ENCODE peak calls at places on chromosomes 3 and 15, in nine cellular contexts. One of them, this sample, is unnamed.

GRCh38 chr15:43293402-43293801 is 26.7 kb upstream of the TGM5 start:
- DNase-seq in HCT116: no peak
- DNase-seq in hepatocyte: peak
- DNase-seq in GM23248: peak
- DNase-seq in PC-3: no peak
- DNase-seq in SK-N-SH: peak
- DNase-seq in neural progenitor cell: peak
- DNase-seq in OCI-LY7: peak
- DNase-seq in MM.1S: no peak
- DNase-seq in this sample: peak

GRCh38 chr3:111859974-111860859 is 1.2 kb downstream of the PHLDB2 start:
- DNase-seq in MM.1S: peak
- DNase-seq in OCI-LY7: peak
- DNase-seq in HCT116: peak
- DNase-seq in GM23248: peak
- DNase-seq in hepatocyte: peak
- DNase-seq in SK-N-SH: peak
- DNase-seq in neural progenitor cell: peak
- DNase-seq in PC-3: peak
- DNase-seq in this sample: peak

GRCh38 chr3:37096292-37096691 is 78.1 kb downstream of the LRRFIP2 start:
- DNase-seq in neural progenitor cell: no peak
- DNase-seq in SK-N-SH: no peak
- DNase-seq in GM23248: peak
- DNase-seq in MM.1S: no peak
- DNase-seq in PC-3: peak
- DNase-seq in HCT116: no peak
- DNase-seq in hepatocyte: no peak
- DNase-seq in OCI-LY7: no peak
- DNase-seq in this sample: peak

GRCh38 chr15:27589260-27589659 is 509.9 kb downstream of the OCA2 start:
- DNase-seq in neural progenitor cell: no peak
- DNase-seq in OCI-LY7: no peak
- DNase-seq in hepatocyte: no peak
- DNase-seq in PC-3: no peak
- DNase-seq in SK-N-SH: no peak
- DNase-seq in GM23248: no peak
- DNase-seq in MM.1S: peak
- DNase-seq in HCT116: no peak
- DNase-seq in this sample: no peak

GRCh38 chr3:124853446-124853845 is 33.7 kb downstream of the ITGB5 start:
- DNase-seq in GM23248: no peak
- DNase-seq in HCT116: no peak
- DNase-seq in OCI-LY7: no peak
- DNase-seq in MM.1S: no peak
- DNase-seq in neural progenitor cell: no peak
- DNase-seq in SK-N-SH: no peak
- DNase-seq in PC-3: no peak
- DNase-seq in hepatocyte: no peak
- DNase-seq in this sample: no peak

GRCh38 chr3:55434789-55435188 is 52.3 kb downstream of the WNT5A start:
- DNase-seq in MM.1S: peak
- DNase-seq in hepatocyte: no peak
- DNase-seq in neural progenitor cell: peak
- DNase-seq in OCI-LY7: peak
- DNase-seq in SK-N-SH: peak
- DNase-seq in PC-3: peak
- DNase-seq in HCT116: no peak
- DNase-seq in GM23248: peak
- DNase-seq in this sample: peak

GRCh38 chr3:157285966-157286365 is 126.0 kb upstream of the CCNL1 start:
- DNase-seq in PC-3: no peak
- DNase-seq in SK-N-SH: no peak
- DNase-seq in hepatocyte: no peak
- DNase-seq in OCI-LY7: no peak
- DNase-seq in MM.1S: no peak
- DNase-seq in neural progenitor cell: no peak
- DNase-seq in HCT116: no peak
- DNase-seq in GM23248: peak
- DNase-seq in this sample: no peak

GRCh38 chr3:15206662-15207576 is 873 bp downstream of the CAPN7 start:
- DNase-seq in neural progenitor cell: peak
- DNase-seq in GM23248: peak
- DNase-seq in PC-3: peak
- DNase-seq in HCT116: no peak
- DNase-seq in hepatocyte: peak
- DNase-seq in OCI-LY7: peak
- DNase-seq in SK-N-SH: peak
- DNase-seq in MM.1S: peak
- DNase-seq in this sample: peak

GRCh38 chr3:64520334-64520733 is 167.5 kb downstream of the ADAMTS9 start:
- DNase-seq in neural progenitor cell: no peak
- DNase-seq in PC-3: no peak
- DNase-seq in SK-N-SH: no peak
- DNase-seq in OCI-LY7: no peak
- DNase-seq in GM23248: no peak
- DNase-seq in hepatocyte: no peak
- DNase-seq in MM.1S: no peak
- DNase-seq in HCT116: no peak
- DNase-seq in this sample: no peak

GRCh38 chr3:42658091-42658770 is 4.7 kb downstream of the ZBTB47 start:
- DNase-seq in GM23248: no peak
- DNase-seq in hepatocyte: no peak
- DNase-seq in neural progenitor cell: no peak
- DNase-seq in SK-N-SH: no peak
- DNase-seq in PC-3: no peak
- DNase-seq in HCT116: no peak
- DNase-seq in OCI-LY7: no peak
- DNase-seq in MM.1S: no peak
- DNase-seq in this sample: no peak

GRCh38 chr3:30112904-30113484 is 493.4 kb upstream of the TGFBR2 start:
- DNase-seq in neural progenitor cell: peak
- DNase-seq in PC-3: peak
- DNase-seq in OCI-LY7: peak
- DNase-seq in SK-N-SH: no peak
- DNase-seq in HCT116: peak
- DNase-seq in MM.1S: peak
- DNase-seq in hepatocyte: peak
- DNase-seq in GM23248: peak
- DNase-seq in this sample: peak

GRCh38 chr3:126347543-126348161 is 9.6 kb downstream of the KLF15 start:
- DNase-seq in OCI-LY7: no peak
- DNase-seq in hepatocyte: no peak
- DNase-seq in HCT116: no peak
- DNase-seq in PC-3: no peak
- DNase-seq in MM.1S: peak
- DNase-seq in neural progenitor cell: no peak
- DNase-seq in SK-N-SH: no peak
- DNase-seq in GM23248: no peak
- DNase-seq in this sample: no peak

GRCh38 chr15:31439328-31439727 is 112.7 kb downstream of the KLF13 start:
- DNase-seq in MM.1S: peak
- DNase-seq in neural progenitor cell: peak
- DNase-seq in HCT116: peak
- DNase-seq in GM23248: no peak
- DNase-seq in SK-N-SH: no peak
- DNase-seq in hepatocyte: no peak
- DNase-seq in OCI-LY7: peak
- DNase-seq in PC-3: peak
- DNase-seq in this sample: peak

GRCh38 chr3:119808843-119809242 is 26.9 kb downstream of the NR1I2 start:
- DNase-seq in GM23248: no peak
- DNase-seq in MM.1S: no peak
- DNase-seq in HCT116: no peak
- DNase-seq in SK-N-SH: no peak
- DNase-seq in neural progenitor cell: no peak
- DNase-seq in PC-3: no peak
- DNase-seq in OCI-LY7: no peak
- DNase-seq in hepatocyte: no peak
- DNase-seq in this sample: no peak

GRCh38 chr3:31858439-31858838 is 122.6 kb downstream of the OSBPL10 start:
- DNase-seq in neural progenitor cell: no peak
- DNase-seq in SK-N-SH: no peak
- DNase-seq in HCT116: no peak
- DNase-seq in GM23248: no peak
- DNase-seq in OCI-LY7: peak
- DNase-seq in hepatocyte: no peak
- DNase-seq in PC-3: peak
- DNase-seq in MM.1S: peak
- DNase-seq in this sample: no peak

GRCh38 chr3:118772036-118773030 is 262.3 kb downstream of the IGSF11 start:
- DNase-seq in PC-3: peak
- DNase-seq in HCT116: no peak
- DNase-seq in OCI-LY7: no peak
- DNase-seq in neural progenitor cell: peak
- DNase-seq in SK-N-SH: no peak
- DNase-seq in GM23248: no peak
- DNase-seq in hepatocyte: peak
- DNase-seq in MM.1S: no peak
- DNase-seq in this sample: peak

GRCh38 chr3:58998476-58999117 is 51.2 kb downstream of the CFAP20DC start:
- DNase-seq in HCT116: peak
- DNase-seq in PC-3: peak
- DNase-seq in OCI-LY7: no peak
- DNase-seq in SK-N-SH: peak
- DNase-seq in hepatocyte: peak
- DNase-seq in neural progenitor cell: no peak
- DNase-seq in GM23248: peak
- DNase-seq in MM.1S: no peak
- DNase-seq in this sample: no peak

GRCh38 chr3:53258600-53259426 is 3.0 kb upstream of the TKT start:
- DNase-seq in MM.1S: no peak
- DNase-seq in PC-3: no peak
- DNase-seq in HCT116: no peak
- DNase-seq in SK-N-SH: no peak
- DNase-seq in hepatocyte: no peak
- DNase-seq in OCI-LY7: no peak
- DNase-seq in GM23248: no peak
- DNase-seq in neural progenitor cell: peak
- DNase-seq in this sample: peak

DNA sequence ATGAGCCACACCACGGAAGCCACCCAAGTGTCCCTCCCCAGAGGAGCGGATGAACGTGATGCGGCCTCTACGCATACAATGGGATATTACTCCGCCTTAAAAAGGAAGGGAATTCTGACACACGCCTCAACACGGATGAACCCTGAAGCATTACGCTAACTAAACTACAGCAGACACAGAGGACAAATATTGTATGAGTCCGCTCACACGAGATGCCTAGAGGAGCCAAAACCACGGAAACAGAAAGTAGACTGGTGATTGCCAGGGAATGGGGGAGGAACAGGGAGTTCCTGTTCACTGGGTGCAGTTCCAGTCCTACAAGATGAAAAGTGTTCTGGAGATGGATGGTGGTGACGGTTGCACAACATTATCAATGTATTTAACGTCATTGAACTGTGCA is 32.7 kb downstream of the SRGAP3 start:
- DNase-seq in OCI-LY7: no peak
- DNase-seq in SK-N-SH: no peak
- DNase-seq in MM.1S: no peak
- DNase-seq in HCT116: no peak
- DNase-seq in PC-3: peak
- DNase-seq in hepatocyte: no peak
- DNase-seq in GM23248: peak
- DNase-seq in neural progenitor cell: no peak
- DNase-seq in this sample: no peak
- TF ChIP-seq EZH2phosphoT487 in OCI-LY7: no peak
- TF ChIP-seq EZH2phosphoT487 in SK-N-SH: no peak
- TF ChIP-seq EZH2phosphoT487 in MM.1S: no peak
- TF ChIP-seq EZH2phosphoT487 in HCT116: no peak
- TF ChIP-seq EZH2phosphoT487 in PC-3: no peak
- TF ChIP-seq EZH2phosphoT487 in hepatocyte: no peak
- TF ChIP-seq EZH2phosphoT487 in GM23248: no peak
- TF ChIP-seq EZH2phosphoT487 in neural progenitor cell: no peak
- TF ChIP-seq EZH2phosphoT487 in this sample: no peak

DNA sequence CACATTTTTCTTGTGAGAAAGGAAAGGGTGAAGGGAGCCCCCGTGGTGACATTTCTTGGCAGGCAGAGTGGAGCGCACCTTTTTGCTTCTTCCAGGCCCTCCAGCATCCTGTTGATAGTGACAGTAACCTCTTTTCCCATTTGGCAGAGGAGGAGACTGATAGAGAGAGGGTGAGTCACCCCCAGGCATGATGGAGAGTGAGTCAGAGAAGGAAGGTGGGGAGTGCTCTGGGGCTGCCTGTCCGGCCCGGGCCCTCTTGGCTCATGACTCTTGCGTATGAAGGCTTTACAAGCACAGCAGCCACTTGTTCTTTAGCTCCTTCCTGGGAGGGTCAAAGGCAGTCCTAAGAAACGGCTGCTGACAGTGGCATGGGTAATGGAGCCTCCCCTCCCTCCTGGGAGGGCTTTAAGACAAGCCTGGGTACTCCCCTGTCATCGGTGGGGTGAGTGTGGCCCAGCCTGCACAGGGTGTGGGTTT is 16.0 kb downstream of the ANKRD63 start:
- DNase-seq in hepatocyte: peak
- DNase-seq in MM.1S: no peak
- DNase-seq in HCT116: peak
- DNase-seq in PC-3: peak
- DNase-seq in GM23248: peak
- DNase-seq in neural progenitor cell: no peak
- DNase-seq in SK-N-SH: no peak
- DNase-seq in OCI-LY7: no peak
- DNase-seq in this sample: no peak
- TF ChIP-seq EZH2phosphoT487 in hepatocyte: no peak
- TF ChIP-seq EZH2phosphoT487 in MM.1S: no peak
- TF ChIP-seq EZH2phosphoT487 in HCT116: no peak
- TF ChIP-seq EZH2phosphoT487 in PC-3: no peak
- TF ChIP-seq EZH2phosphoT487 in GM23248: no peak
- TF ChIP-seq EZH2phosphoT487 in neural progenitor cell: no peak
- TF ChIP-seq EZH2phosphoT487 in SK-N-SH: no peak
- TF ChIP-seq EZH2phosphoT487 in OCI-LY7: no peak
- TF ChIP-seq EZH2phosphoT487 in this sample: no peak

DNA sequence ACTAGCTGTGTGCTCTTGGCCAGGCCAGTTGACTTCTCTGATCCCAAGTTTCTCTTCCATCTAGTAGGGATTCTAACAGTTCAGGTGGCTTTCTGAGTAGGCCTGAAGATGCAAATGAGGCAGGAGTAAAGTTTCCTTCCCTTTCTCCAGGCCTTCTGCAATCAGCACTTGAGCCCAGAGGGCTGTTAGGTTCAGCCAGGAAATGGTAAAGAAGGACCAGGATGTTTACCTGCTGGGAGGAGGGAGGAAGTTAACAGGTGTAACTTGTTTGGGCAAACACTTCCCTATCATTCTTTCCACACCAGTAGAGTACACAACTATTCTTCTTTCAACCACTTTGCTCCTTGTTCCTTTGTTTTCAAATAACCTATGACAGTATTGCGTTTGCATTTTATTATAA is 13.3 kb upstream of the TNFSF10 start:
- DNase-seq in MM.1S: no peak
- DNase-seq in hepatocyte: no peak
- DNase-seq in PC-3: peak
- DNase-seq in OCI-LY7: no peak
- DNase-seq in HCT116: no peak
- DNase-seq in GM23248: no peak
- DNase-seq in neural progenitor cell: no peak
- DNase-seq in SK-N-SH: no peak
- DNase-seq in this sample: peak
- TF ChIP-seq EZH2phosphoT487 in MM.1S: no peak
- TF ChIP-seq EZH2phosphoT487 in hepatocyte: no peak
- TF ChIP-seq EZH2phosphoT487 in PC-3: no peak
- TF ChIP-seq EZH2phosphoT487 in OCI-LY7: no peak
- TF ChIP-seq EZH2phosphoT487 in HCT116: no peak
- TF ChIP-seq EZH2phosphoT487 in GM23248: no peak
- TF ChIP-seq EZH2phosphoT487 in neural progenitor cell: no peak
- TF ChIP-seq EZH2phosphoT487 in SK-N-SH: no peak
- TF ChIP-seq EZH2phosphoT487 in this sample: no peak

GRCh38 chr15:39195988-39196486 is 384.8 kb upstream of the THBS1 start:
- DNase-seq in PC-3: peak
- DNase-seq in hepatocyte: no peak
- DNase-seq in neural progenitor cell: no peak
- DNase-seq in SK-N-SH: no peak
- DNase-seq in MM.1S: no peak
- DNase-seq in HCT116: no peak
- DNase-seq in OCI-LY7: no peak
- DNase-seq in GM23248: peak
- DNase-seq in this sample: no peak
- TF ChIP-seq EZH2phosphoT487 in PC-3: no peak
- TF ChIP-seq EZH2phosphoT487 in hepatocyte: no peak
- TF ChIP-seq EZH2phosphoT487 in neural progenitor cell: no peak
- TF ChIP-seq EZH2phosphoT487 in SK-N-SH: no peak
- TF ChIP-seq EZH2phosphoT487 in MM.1S: no peak
- TF ChIP-seq EZH2phosphoT487 in HCT116: no peak
- TF ChIP-seq EZH2phosphoT487 in OCI-LY7: no peak
- TF ChIP-seq EZH2phosphoT487 in GM23248: no peak
- TF ChIP-seq EZH2phosphoT487 in this sample: no peak